ENCODE peak calls at places on chromosomes 3 and 15, in seven cellular contexts. I is heart right ventricle; W is activated CD8-positive, alpha-beta memory T cell treated with anti-CD3 and anti-CD28 coated beads, Interleukin-2, amount 50 U/mL, for 48 hours; D is IMR-90; N is cerebellum; V is astrocyte of the spinal cord; X is CD8-positive, alpha-beta memory T cell. J is an unnamed sample.
A peak's percentile ranks its signal among the peaks of the same experiment; 100 is the strongest.

GRCh38 chr15:98560338-98560737 is 88.0 kb upstream of the IGF1R start:
- DNase-seq in I (no peak), W (no peak), D (no peak), N (no peak), V (no peak), X (no peak), J (no peak)

GRCh38 chr3:44954962-44955361 is 21.0 kb downstream of the ZDHHC3 start:
- DNase-seq in I (no peak), W (no peak), D (peak; percentile 70), N (no peak), V (peak; percentile 32), X (no peak), J (peak; percentile 29)

GRCh38 chr3:23113455-23114171 is 89.5 kb upstream of the UBE2E2 start:
- DNase-seq in I (no peak), W (no peak), D (peak; percentile 13), N (peak; percentile 2), V (peak; percentile 84), X (no peak), J (peak; percentile 57)

GRCh38 chr3:33751320-33751719 is 33.3 kb upstream of the CLASP2 start:
- DNase-seq in I (no peak), W (no peak), D (no peak), N (no peak), V (no peak), X (no peak), J (no peak)

GRCh38 chr3:31882895-31883294 is 98.2 kb downstream of the OSBPL10 start:
- DNase-seq in I (no peak), W (no peak), D (no peak), N (no peak), V (no peak), X (no peak), J (no peak)

GRCh38 chr15:92809064-92809879 is 90.9 kb upstream of the CHD2 start:
- DNase-seq in I (peak; percentile 98), W (peak; percentile 98), D (peak; percentile 96), N (peak; percentile 95), V (peak; percentile 98), X (peak; percentile 100), J (peak; percentile 99)

GRCh38 chr3:101300073-101300472 is 20.3 kb downstream of the IMPG2 start:
- DNase-seq in I (no peak), W (no peak), D (no peak), N (no peak), V (no peak), X (no peak), J (no peak)

GRCh38 chr15:39194431-39194830 is 386.4 kb upstream of the THBS1 start:
- DNase-seq in I (no peak), W (no peak), D (peak; percentile 65), N (no peak), V (peak; percentile 73), X (no peak), J (peak; percentile 36)

GRCh38 chr15:31587583-31587982 is 260.9 kb downstream of the KLF13 start:
- DNase-seq in I (no peak), W (no peak), D (no peak), N (peak; percentile 30), V (no peak), X (no peak), J (no peak)

GRCh38 chr3:4850211-4850927 is 128.9 kb upstream of the BHLHE40 start:
- DNase-seq in I (no peak), W (peak; percentile 70), D (no peak), N (no peak), V (no peak), X (no peak), J (no peak)

GRCh38 chr3:128133273-128133883 is 9.8 kb upstream of the RUVBL1 start:
- DNase-seq in I (no peak), W (no peak), D (peak; percentile 70), N (no peak), V (peak; percentile 61), X (peak; percentile 46), J (peak; percentile 73)

GRCh38 chr3:146203761-146204160 is 42.8 kb upstream of the PLOD2 start:
- DNase-seq in I (no peak), W (no peak), D (no peak), N (no peak), V (no peak), X (no peak), J (no peak)

GRCh38 chr15:101378879-101379278 is 83.8 kb upstream of the SNRPA1 start:
- DNase-seq in I (no peak), W (no peak), D (no peak), N (no peak), V (no peak), X (no peak), J (no peak)

J was measured in astrocyte of the hippocampus.